ENCODE peak calls at places on chromosomes 16 and 17, in seven cellular contexts. F is GM23248, X is mesendoderm, P is endodermal cell, T is HCT116, Z is IMR-90, V is adipocyte. M is an unnamed sample.

GRCh38 chr16:68658258-68658973 is 13.3 kb downstream of the CDH3 start:
- DNase-seq in T (peak), F (peak), V (peak), X (peak), P (no peak), Z (peak), M (no peak)

GRCh38 chr17:13728751-13729150 is 127.0 kb upstream of the HS3ST3A1 start:
- DNase-seq in V (no peak), F (peak), X (no peak), P (no peak), Z (peak), T (no peak), M (no peak)

GRCh38 chr17:29572691-29573557 is 4.4 kb downstream of the TP53I13 start:
- DNase-seq in F (peak), T (no peak), V (peak), P (peak), X (no peak), Z (peak), M (no peak)

GRCh38 chr17:61309857-61310256 is 89.8 kb upstream of the TBX2 start:
- DNase-seq in T (no peak), X (no peak), V (peak), Z (peak), F (peak), P (peak), M (no peak)

GRCh38 chr16:48409839-48410610 is 24.8 kb upstream of the SIAH1 start:
- DNase-seq in P (no peak), F (peak), Z (peak), T (no peak), X (no peak), V (peak), M (no peak)

GRCh38 chr16:47018223-47018891 is 44.9 kb upstream of the DNAJA2 start:
- DNase-seq in P (peak), V (no peak), T (peak), Z (peak), X (peak), F (peak), M (no peak)

GRCh38 chr16:53509906-53510703 is 7.1 kb upstream of the AKTIP start:
- DNase-seq in Z (peak), T (peak), X (peak), F (peak), P (peak), V (peak), M (peak)

GRCh38 chr16:66070140-66070887 is 296.2 kb upstream of the CDH5 start:
- DNase-seq in F (peak), Z (peak), X (no peak), P (no peak), T (no peak), V (peak), M (no peak)

GRCh38 chr17:30915833-30916611 is 5.7 kb upstream of the ADAP2 start:
- DNase-seq in P (no peak), F (no peak), V (no peak), T (no peak), X (no peak), Z (no peak), M (no peak)

GRCh38 chr16:67016143-67016542 is 12.8 kb upstream of the CBFB start:
- DNase-seq in F (no peak), X (no peak), Z (no peak), P (peak), V (no peak), T (no peak), M (no peak)

GRCh38 chr16:77468831-77469230 is 34.0 kb upstream of the ADAMTS18 start:
- DNase-seq in V (no peak), F (no peak), T (no peak), Z (no peak), X (peak), P (no peak), M (no peak)

GRCh38 chr16:77470851-77471250 is 36.0 kb upstream of the ADAMTS18 start:
- DNase-seq in Z (no peak), V (no peak), T (no peak), P (no peak), F (no peak), X (peak), M (no peak)

GRCh38 chr16:77469639-77470038 is 34.8 kb upstream of the ADAMTS18 start:
- DNase-seq in F (no peak), X (no peak), V (no peak), T (no peak), Z (no peak), P (no peak), M (no peak)

GRCh38 chr16:77472262-77472661 is 37.4 kb upstream of the ADAMTS18 start:
- DNase-seq in X (no peak), V (no peak), T (no peak), P (no peak), F (no peak), Z (no peak), M (no peak)

GRCh38 chr16:77467929-77468328 is 33.1 kb upstream of the ADAMTS18 start:
- DNase-seq in F (no peak), T (no peak), V (no peak), P (peak), X (peak), Z (no peak), M (no peak)
- H3K4me3 ChIP-seq in F (no peak), T (no peak), V (no peak), P (peak), X (no peak), Z (no peak), M (no peak)

GRCh38 chr16:56606071-56606687 is 2.2 kb upstream of the MT2A start:
- DNase-seq in P (no peak), X (no peak), F (peak), Z (peak), V (no peak), T (peak), M (no peak)
- H3K9ac ChIP-seq in P (no peak), X (no peak), F (peak), Z (no peak), V (peak), T (peak), M (no peak)

DNA sequence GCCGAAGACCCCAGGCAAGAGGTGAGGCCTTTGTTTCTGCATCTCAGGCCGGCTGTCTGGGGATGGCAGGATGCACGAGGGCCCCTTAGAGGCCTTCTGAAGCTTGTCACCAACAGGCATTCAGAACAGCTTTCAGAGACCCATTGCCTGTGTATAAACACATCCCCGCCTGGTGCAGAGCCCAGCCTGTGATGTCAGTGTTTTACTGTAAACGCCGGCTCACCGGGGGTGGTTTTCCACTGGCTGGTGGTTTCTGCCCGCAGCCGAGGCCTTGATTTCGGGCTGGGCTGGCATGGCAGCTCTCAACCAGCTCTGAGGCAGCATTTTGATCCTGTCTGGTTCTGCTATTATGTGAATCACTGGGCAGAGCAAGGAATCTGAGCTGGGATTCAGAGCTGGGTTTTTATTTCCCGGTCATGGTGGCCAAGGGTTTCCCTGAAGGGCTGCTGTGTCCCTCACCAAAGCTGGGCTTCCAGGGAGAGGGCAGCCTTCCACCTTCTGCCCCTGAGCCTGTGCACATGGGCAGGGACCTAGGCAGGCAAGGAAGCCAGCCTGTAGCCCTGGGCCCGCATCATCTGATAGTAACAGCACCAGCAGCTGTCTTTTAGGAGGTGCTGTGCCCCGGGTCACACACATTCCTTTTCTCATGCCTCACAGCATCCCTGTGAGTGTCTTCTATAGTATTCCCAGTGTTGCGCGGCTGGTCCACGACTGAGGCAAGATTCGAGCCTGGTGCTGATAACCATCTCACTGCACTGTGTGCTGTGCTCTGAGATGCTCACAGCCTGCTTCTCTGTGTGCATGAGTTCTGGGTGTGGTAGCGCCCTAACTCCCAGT is 85.4 kb upstream of the PLCG2 start:
- DNase-seq in P (no peak), V (no peak), Z (peak), X (no peak), F (no peak), T (no peak), M (no peak)
- H3K4me3 ChIP-seq in P (no peak), V (no peak), Z (no peak), X (no peak), F (no peak), T (no peak), M (no peak)

GRCh38 chr17:7063518-7064094 is 16.4 kb downstream of the CLEC10A start:
- DNase-seq in T (no peak), P (no peak), X (no peak), V (no peak), Z (no peak), F (peak), M (no peak)

GRCh38 chr17:7056386-7056785 is 12.5 kb upstream of the SLC16A11 start:
- DNase-seq in P (no peak), F (peak), X (no peak), T (no peak), V (peak), Z (no peak), M (no peak)

GRCh38 chr17:7064248-7064647 is 15.8 kb downstream of the CLEC10A start:
- DNase-seq in X (peak), T (no peak), Z (no peak), P (no peak), F (peak), V (no peak), M (no peak)

GRCh38 chr17:7060165-7060890 is 16.4 kb upstream of the SLC16A11 start:
- DNase-seq in P (no peak), X (no peak), F (peak), Z (peak), V (no peak), T (peak), M (no peak)

GRCh38 chr17:7058831-7059447 is 15.0 kb upstream of the SLC16A11 start:
- DNase-seq in F (peak), P (no peak), X (no peak), V (no peak), T (no peak), Z (peak), M (no peak)
- H3K9ac ChIP-seq in F (no peak), P (no peak), X (no peak), V (no peak), T (no peak), Z (no peak), M (no peak)

GRCh38 chr17:15257316-15257925 is 7.7 kb downstream of the PMP22 start:
- DNase-seq in F (peak), V (peak), Z (peak), X (peak), P (peak), T (peak), M (peak)
- H3K4me3 ChIP-seq in F (peak), V (peak), Z (no peak), X (no peak), P (no peak), T (no peak), M (no peak)

GRCh38 chr17:51147641-51148040 is 5.7 kb upstream of the NME1 start:
- DNase-seq in Z (peak), X (no peak), V (peak), T (no peak), P (no peak), F (peak), M (no peak)
- H3K9ac ChIP-seq in Z (no peak), X (no peak), V (no peak), T (no peak), P (no peak), F (peak), M (no peak)

M was measured in NT2/D1.